ENCODE peak calls at places on chromosomes 6 and 20, in eight cellular contexts. O, X, K, B, F, G, V and U are unnamed samples.

GRCh38 chr6:170117111-170117972 is 173.5 kb downstream of the DLL1 start:
- DNase-seq in K (no peak), G (no peak), B (no peak), V (no peak), X (peak), O (no peak), F (no peak), U (no peak)

GRCh38 chr6:145569140-145569539 is 166.2 kb downstream of the EPM2A start:
- DNase-seq in K (no peak), F (no peak), V (no peak), O (no peak), B (peak), G (peak), X (no peak), U (no peak)

GRCh38 chr20:43921227-43921780 is 6.7 kb downstream of the TOX2 start:
- DNase-seq in G (no peak), V (no peak), B (no peak), O (no peak), F (no peak), X (no peak), K (no peak), U (peak)

GRCh38 chr6:47061631-47062300 is 19.6 kb upstream of the ADGRF1 start:
- DNase-seq in F (peak), K (peak), O (peak), G (peak), X (no peak), V (no peak), B (no peak), U (no peak)

GRCh38 chr20:3192226-3193015 is 12.1 kb downstream of the DDRGK1 start:
- DNase-seq in X (no peak), K (no peak), G (no peak), B (no peak), V (no peak), F (no peak), O (no peak), U (no peak)

GRCh38 chr6:4370066-4370465 is 234.7 kb upstream of the ECI2 start:
- DNase-seq in X (no peak), O (peak), G (peak), F (peak), K (peak), B (peak), V (no peak), U (no peak)

GRCh38 chr6:95519228-95520037 is 57.9 kb upstream of the MANEA start:
- DNase-seq in V (no peak), X (no peak), G (no peak), B (no peak), F (no peak), O (no peak), K (no peak), U (no peak)

GRCh38 chr20:53355790-53356189 is 237.8 kb downstream of the ZNF217 start:
- DNase-seq in O (no peak), F (no peak), G (no peak), V (no peak), K (no peak), B (no peak), X (no peak), U (no peak)

GRCh38 chr6:146265051-146265450 is 236.2 kb downstream of the GRM1 start:
- DNase-seq in X (no peak), G (no peak), K (no peak), F (no peak), V (no peak), O (no peak), B (no peak), U (no peak)

GRCh38 chr6:39950125-39950720 is 16.0 kb upstream of the MOCS1 start:
- DNase-seq in B (no peak), O (no peak), G (no peak), F (no peak), K (no peak), X (no peak), V (no peak), U (no peak)

GRCh38 chr20:43293068-43293786 is 103.5 kb upstream of the PTPRT start:
- DNase-seq in V (no peak), K (no peak), B (no peak), O (no peak), G (no peak), F (no peak), X (no peak), U (no peak)

GRCh38 chr6:143528164-143528811 is 16.8 kb upstream of the FUCA2 start:
- DNase-seq in O (no peak), X (no peak), G (no peak), B (no peak), V (no peak), K (no peak), F (no peak), U (no peak)

GRCh38 chr6:161265554-161265953 is 8.3 kb downstream of the AGPAT4 start:
- DNase-seq in O (no peak), K (no peak), B (no peak), X (no peak), G (no peak), F (no peak), V (no peak), U (no peak)

GRCh38 chr6:11919771-11920440 is 92.2 kb upstream of the HIVEP1 start:
- DNase-seq in F (no peak), G (no peak), V (no peak), X (no peak), B (no peak), O (no peak), K (no peak), U (no peak)

GRCh38 chr6:109821494-109821893 is 130.4 kb downstream of the FIG4 start:
- DNase-seq in V (no peak), F (no peak), X (no peak), K (no peak), B (no peak), G (no peak), O (no peak), U (no peak)

GRCh38 chr20:47296950-47297349 is 59.5 kb downstream of the ZMYND8 start:
- DNase-seq in G (no peak), B (no peak), F (no peak), K (peak), V (no peak), O (peak), X (no peak), U (no peak)

GRCh38 chr20:59804347-59804746 is 129.1 kb downstream of the SYCP2 start:
- DNase-seq in V (no peak), K (no peak), G (no peak), O (no peak), B (no peak), X (no peak), F (no peak), U (no peak)

GRCh38 chr6:113690255-113690956 is 166.7 kb upstream of the MARCKS start:
- DNase-seq in V (no peak), B (peak), O (peak), X (no peak), G (peak), F (peak), K (peak), U (peak)

GRCh38 chr6:111791415-111791814 is 81.8 kb downstream of the FYN start:
- DNase-seq in K (no peak), V (no peak), B (peak), F (peak), O (peak), X (no peak), G (no peak), U (no peak)

GRCh38 chr6:12049165-12049564 is 37.1 kb downstream of the HIVEP1 start:
- DNase-seq in O (no peak), F (no peak), V (no peak), G (no peak), X (no peak), B (no peak), K (no peak), U (peak)

GRCh38 chr6:33199687-33200233 is 705 bp downstream of the RXRB start:
- DNase-seq in X (no peak), B (peak), G (peak), K (peak), V (no peak), O (peak), F (no peak), U (peak)

GRCh38 chr6:38064431-38064830 is 244.9 kb downstream of the ZFAND3 start:
- DNase-seq in F (no peak), X (no peak), K (no peak), O (no peak), B (no peak), V (no peak), G (no peak), U (no peak)

GRCh38 chr6:94478178-94479140 is 1059.1 kb upstream of the EPHA7 start:
- DNase-seq in B (no peak), X (no peak), G (no peak), O (no peak), V (no peak), K (no peak), F (no peak), U (no peak)

GRCh38 chr6:11212625-11213024 is 19.8 kb downstream of the NEDD9 start:
- DNase-seq in X (no peak), G (peak), F (peak), K (peak), O (peak), B (peak), V (no peak), U (no peak)

GRCh38 chr20:32560989-32561830 is 23.9 kb downstream of the NOL4L start:
- DNase-seq in B (no peak), K (peak), X (no peak), G (no peak), V (no peak), O (no peak), F (no peak), U (no peak)

GRCh38 chr20:64229537-64230061 is 25.9 kb upstream of the PCMTD2 start:
- DNase-seq in B (no peak), K (no peak), V (no peak), F (no peak), O (no peak), G (peak), X (no peak), U (no peak)

GRCh38 chr6:3230275-3231212 is 3.1 kb upstream of the TUBB2B start:
- DNase-seq in K (peak), X (no peak), O (peak), G (no peak), B (no peak), V (peak), F (peak), U (no peak)

GRCh38 chr20:62303327-62304226 is 780 bp downstream of the ADRM1 start:
- DNase-seq in G (peak), V (no peak), K (peak), B (no peak), X (peak), F (no peak), O (no peak), U (peak)

GRCh38 chr6:18245642-18246041 is 18.7 kb downstream of the DEK start:
- DNase-seq in K (no peak), X (no peak), F (no peak), B (no peak), O (no peak), G (no peak), V (no peak), U (no peak)

GRCh38 chr20:63980317-63980805 is 571 bp upstream of the PRPF6 start:
- DNase-seq in G (peak), B (no peak), F (no peak), V (no peak), K (no peak), X (no peak), O (no peak), U (no peak)

GRCh38 chr6:20400476-20401402 is 940 bp upstream of the E2F3 start:
- DNase-seq in G (peak), X (peak), V (peak), F (peak), O (peak), K (peak), B (peak), U (peak)

GRCh38 chr20:17542993-17543412 is 11.8 kb upstream of the BFSP1 start:
- DNase-seq in B (peak), F (peak), O (peak), X (no peak), G (no peak), V (no peak), K (peak), U (no peak)

GRCh38 chr6:132365319-132365907 is 35.9 kb downstream of the MOXD1 start:
- DNase-seq in V (no peak), O (peak), K (no peak), X (no peak), G (no peak), B (no peak), F (no peak), U (peak)

GRCh38 chr6:3268680-3269079 is 9.9 kb downstream of the PSMG4 start:
- DNase-seq in G (no peak), X (no peak), K (no peak), V (no peak), O (no peak), F (no peak), B (no peak), U (no peak)

GRCh38 chr6:166446146-166446545 is 63.4 kb upstream of the MPC1 start:
- DNase-seq in O (no peak), F (no peak), K (no peak), X (no peak), V (no peak), B (no peak), G (no peak), U (no peak)

GRCh38 chr6:13913226-13914001 is 11.3 kb upstream of the RNF182 start:
- DNase-seq in F (no peak), X (no peak), K (no peak), O (no peak), V (no peak), G (no peak), B (no peak), U (no peak)

GRCh38 chr20:46129955-46130481 is 11.9 kb downstream of the CD40 start:
- DNase-seq in G (no peak), O (no peak), B (no peak), K (no peak), X (no peak), F (no peak), V (no peak), U (no peak)

GRCh38 chr6:10297825-10298224 is 117.0 kb downstream of the TFAP2A start:
- DNase-seq in V (no peak), G (peak), X (no peak), K (no peak), B (no peak), F (peak), O (no peak), U (no peak)

GRCh38 chr6:127900935-127901334 is at the start of gene THEMIS:
- DNase-seq in O (no peak), F (no peak), X (no peak), V (no peak), B (no peak), G (no peak), K (no peak), U (no peak)

DNA sequence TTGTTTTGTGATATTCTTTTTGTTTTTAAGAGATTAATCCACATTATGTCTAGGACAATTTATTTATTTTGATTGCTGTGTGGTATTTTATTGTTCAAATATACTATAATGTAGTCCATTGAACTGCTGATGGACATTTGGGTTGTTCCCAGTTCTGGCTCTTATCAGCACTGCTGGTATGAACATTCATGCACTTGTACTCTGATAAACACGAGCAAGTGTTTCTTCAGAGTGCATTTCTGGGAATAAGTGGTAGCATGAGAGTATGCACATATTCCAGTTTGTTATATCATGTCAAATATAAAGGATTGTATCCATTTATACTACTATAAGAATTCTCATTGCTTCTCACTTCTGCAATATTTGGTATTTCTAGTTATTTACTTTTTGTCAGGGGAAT is 7.1 kb downstream of the CALHM6 start:
- DNase-seq in F (no peak), K (peak), B (no peak), X (no peak), V (no peak), O (no peak), G (no peak), U (no peak)
- TF ChIP-seq CTCF in F (no peak), K (no peak), B (no peak), X (no peak), V (no peak), O (no peak), G (no peak), U (no peak)

GRCh38 chr20:41390889-41391288 is 24.3 kb upstream of the EMILIN3 start:
- DNase-seq in O (no peak), V (no peak), F (no peak), G (no peak), X (no peak), K (no peak), B (peak), U (no peak)

GRCh38 chr20:41387433-41387832 is 20.8 kb upstream of the EMILIN3 start:
- DNase-seq in V (no peak), G (no peak), F (no peak), X (no peak), K (no peak), B (no peak), O (peak), U (no peak)

GRCh38 chr20:41391587-41392001 is 25.0 kb upstream of the EMILIN3 start:
- DNase-seq in K (no peak), G (peak), X (no peak), B (no peak), O (no peak), V (no peak), F (no peak), U (no peak)

GRCh38 chr20:41392295-41392694 is 25.7 kb upstream of the EMILIN3 start:
- DNase-seq in O (no peak), V (no peak), B (no peak), K (no peak), F (no peak), G (no peak), X (no peak), U (no peak)

GRCh38 chr20:41386502-41387427 is 20.1 kb upstream of the EMILIN3 start:
- DNase-seq in O (peak), X (no peak), K (peak), G (no peak), B (peak), F (no peak), V (no peak), U (no peak)
- TF ChIP-seq CTCF in O (no peak), X (no peak), K (no peak), G (no peak), B (no peak), F (no peak), V (no peak), U (no peak)

DNA sequence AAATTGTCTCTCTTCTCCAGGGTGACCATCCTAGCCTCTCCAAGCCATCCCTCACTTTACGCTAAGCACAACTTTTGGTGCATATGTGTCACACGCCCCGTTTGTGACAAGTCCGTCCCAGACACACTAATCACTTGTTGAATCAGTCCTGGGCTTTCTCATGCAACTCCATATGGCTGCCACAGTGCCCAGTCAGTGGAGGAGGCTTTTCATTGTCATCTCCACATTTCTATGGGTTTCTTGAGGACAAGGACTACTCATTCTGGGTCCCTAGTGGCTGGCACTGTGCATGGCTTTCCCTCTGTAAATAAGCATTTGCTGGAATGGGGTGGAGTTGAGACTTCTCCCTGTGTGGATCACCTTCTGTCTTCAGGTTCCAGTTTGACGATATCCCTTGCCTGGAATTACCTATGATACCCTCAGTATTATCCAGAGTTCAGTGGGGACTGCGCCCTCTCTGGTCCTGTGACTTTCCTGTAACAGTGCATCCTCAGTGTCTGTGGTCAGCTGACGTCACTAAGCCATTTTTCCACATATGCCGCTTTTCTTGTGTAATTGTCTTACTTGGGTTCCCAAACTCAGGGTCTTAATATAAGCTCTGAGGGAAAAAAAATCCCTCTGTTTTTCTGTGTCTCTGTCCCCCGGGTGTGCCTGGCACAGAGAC is 59.8 kb upstream of the MYL9 start:
- DNase-seq in V (no peak), X (no peak), O (no peak), G (no peak), B (no peak), F (no peak), K (no peak), U (no peak)
- TF ChIP-seq CTCF in V (peak), X (no peak), O (peak), G (peak), B (no peak), F (no peak), K (peak), U (no peak)

GRCh38 chr20:51318058-51318960 is 224.2 kb downstream of the NFATC2 start:
- DNase-seq in O (peak), G (no peak), X (peak), F (no peak), K (peak), B (no peak), V (peak), U (no peak)
- TF ChIP-seq CTCF in O (peak), G (peak), X (peak), F (peak), K (peak), B (peak), V (peak), U (peak)

GRCh38 chr6:149965191-149966020 is 1.7 kb downstream of the ULBP1 start:
- DNase-seq in F (no peak), X (no peak), B (peak), K (no peak), O (no peak), V (peak), G (peak), U (peak)

GRCh38 chr6:149963212-149963461 is 606 bp upstream of the ULBP1 start:
- DNase-seq in V (peak), F (peak), K (peak), B (peak), G (peak), X (peak), O (peak), U (peak)

GRCh38 chr6:149962461-149963211 is 1.1 kb upstream of the ULBP1 start:
- DNase-seq in V (no peak), O (no peak), G (no peak), F (no peak), X (no peak), B (no peak), K (no peak), U (no peak)

GRCh38 chr6:149964243-149965190 is 774 bp downstream of the ULBP1 start:
- DNase-seq in K (peak), X (no peak), F (peak), G (peak), O (peak), B (peak), V (peak), U (peak)

DNA sequence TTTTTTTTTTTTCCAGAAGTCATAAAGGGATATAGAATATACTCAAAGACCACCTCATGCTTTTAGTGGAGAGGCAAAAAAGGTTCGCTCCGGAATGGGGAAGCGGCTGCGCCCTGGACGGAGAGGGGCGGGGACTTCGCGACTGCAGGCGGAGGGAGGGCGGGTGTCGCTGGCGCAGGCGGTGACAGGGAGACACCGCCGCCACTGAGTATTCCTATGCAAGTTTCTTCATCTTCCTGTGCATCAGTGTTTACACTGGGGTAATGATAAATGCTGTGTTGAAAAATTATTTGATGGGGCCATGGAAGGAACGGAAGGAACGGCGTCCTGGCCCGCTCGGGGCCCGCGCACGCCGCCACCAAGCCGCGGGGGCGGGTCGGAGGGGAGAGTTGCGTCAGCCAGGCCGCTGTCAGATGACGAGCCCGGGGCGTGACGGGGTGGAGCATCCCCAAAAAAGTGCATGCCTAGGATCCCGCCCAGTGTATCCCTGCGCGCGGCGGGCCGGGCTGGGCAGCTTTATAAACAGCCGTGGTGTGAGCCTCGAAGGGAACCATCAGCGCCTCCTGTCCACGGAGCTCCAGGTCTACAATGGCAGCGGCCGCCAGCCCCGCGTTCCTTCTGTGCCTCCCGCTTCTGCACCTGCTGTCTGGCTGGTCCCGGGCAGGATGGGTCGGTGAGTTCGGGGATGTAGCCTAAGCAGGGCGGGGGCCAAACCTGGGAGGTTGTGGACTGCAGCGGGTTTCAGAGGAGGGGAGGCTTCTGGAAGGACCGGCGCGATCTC is at the start of gene ULBP1:
- DNase-seq in B (peak), O (peak), X (no peak), K (peak), G (peak), F (peak), V (peak), U (peak)
- TF ChIP-seq CTCF in B (no peak), O (no peak), X (no peak), K (peak), G (peak), F (peak), V (no peak), U (no peak)

GRCh38 chr6:93008385-93008784 is 411.0 kb downstream of the EPHA7 start:
- DNase-seq in B (no peak), F (no peak), O (no peak), X (no peak), G (no peak), K (no peak), V (no peak), U (no peak)
- TF ChIP-seq CTCF in B (no peak), F (no peak), O (no peak), X (no peak), G (no peak), K (no peak), V (no peak), U (no peak)